ENCODE peak calls at places on chromosome 11, in four cellular contexts. M, W, H and C are unnamed samples.
A peak's percentile ranks its signal among the peaks of the same experiment; 100 is the strongest.

GRCh38 chr11:68002943-68003845 is 703 bp downstream of the UNC93B1 start:
- DNase-seq in M (peak; percentile 58), W (peak; percentile 68), H (peak; percentile 74), C (peak; percentile 47)

GRCh38 chr11:126214446-126215240 is 3.1 kb downstream of the FAM118B start:
- DNase-seq in M (peak; percentile 47), W (no peak), H (no peak), C (no peak)

GRCh38 chr11:6319879-6320410 is 356 bp downstream of the CAVIN3 start:
- DNase-seq in M (peak; percentile 88), W (no peak), H (peak; percentile 92), C (peak; percentile 88)

GRCh38 chr11:118921929-118922744 is 3.6 kb downstream of the BCL9L start:
- DNase-seq in M (peak; percentile 91), W (no peak), H (peak; percentile 90), C (peak; percentile 79)

GRCh38 chr11:70572974-70573260 is 174.6 kb downstream of the CTTN start:
- DNase-seq in M (no peak), W (no peak), H (peak; percentile 27), C (no peak)

GRCh38 chr11:66327171-66328035 is 8.8 kb downstream of the RIN1 start:
- DNase-seq in M (peak; percentile 56), W (no peak), H (no peak), C (peak; percentile 45)

GRCh38 chr11:73538381-73538872 is 59.5 kb downstream of the FAM168A start:
- DNase-seq in M (no peak), W (peak; percentile 24), H (no peak), C (no peak)

GRCh38 chr11:69217276-69218105 is 61.8 kb downstream of the SMIM38 start:
- DNase-seq in M (no peak), W (no peak), H (no peak), C (no peak)

GRCh38 chr11:77174559-77174958 is 46.5 kb downstream of the MYO7A start:
- DNase-seq in M (no peak), W (no peak), H (no peak), C (no peak)

GRCh38 chr11:115276799-115277198 is 227.4 kb downstream of the CADM1 start:
- DNase-seq in M (no peak), W (no peak), H (no peak), C (no peak)

GRCh38 chr11:63907063-63907462 is 9.9 kb downstream of the RCOR2 start:
- DNase-seq in M (no peak), W (no peak), H (no peak), C (no peak)
- TF ChIP-seq CTCF in M (no peak), W (no peak), H (no peak), C (no peak)

DNA sequence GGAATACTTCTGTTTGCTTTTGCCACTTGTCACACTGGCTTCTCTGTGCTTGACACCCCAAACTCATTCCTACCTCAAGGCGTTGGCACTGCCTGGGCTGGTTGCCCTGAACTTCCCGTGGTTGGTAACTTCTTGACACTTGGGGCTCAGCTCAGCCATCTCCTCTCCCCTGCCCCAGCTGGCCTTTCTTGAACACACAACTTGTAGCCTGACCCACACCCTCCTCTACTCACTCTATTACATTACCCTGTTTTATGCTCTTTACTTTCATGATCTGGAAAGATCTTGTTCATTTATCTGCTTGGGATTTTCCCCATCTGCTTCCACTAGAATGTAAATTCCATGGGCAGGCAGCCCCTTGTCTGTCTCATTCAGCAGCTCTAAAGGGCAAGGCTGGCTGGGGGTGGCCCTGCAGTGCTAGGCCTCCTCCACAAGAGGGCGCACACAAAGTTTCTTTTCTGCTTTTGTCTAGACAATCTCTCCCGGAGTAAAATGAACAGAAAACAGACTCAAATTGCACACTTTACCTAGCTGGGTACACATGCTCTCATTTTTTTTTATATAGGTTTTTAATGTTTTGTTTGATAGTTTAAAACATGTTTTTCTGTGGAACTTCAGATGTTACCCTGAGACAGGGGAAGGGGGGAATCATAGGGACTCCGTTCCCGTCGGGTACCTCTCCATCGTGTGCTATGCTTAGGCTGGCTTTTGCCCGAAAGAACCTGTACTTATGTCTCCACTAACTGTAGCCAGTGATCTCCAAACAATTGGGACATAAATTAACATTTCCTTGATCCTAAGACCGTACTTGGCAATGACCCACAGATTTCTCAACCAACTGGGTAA is 16.4 kb upstream of the MRGPRX2 start:
- DNase-seq in M (peak; percentile 69), W (peak; percentile 48), H (no peak), C (peak; percentile 58)
- TF ChIP-seq CTCF in M (peak; percentile 89), W (peak; percentile 99), H (peak; percentile 96), C (peak; percentile 98)

GRCh38 chr11:39374963-39375698 is 2084.3 kb downstream of the LRRC4C start:
- DNase-seq in M (peak; percentile 58), W (peak; percentile 22), H (no peak), C (peak; percentile 23)
- TF ChIP-seq CTCF in M (peak; percentile 74), W (peak; percentile 85), H (peak; percentile 87), C (peak; percentile 43)

GRCh38 chr11:44634401-44635281 is 69.2 kb downstream of the CD82 start:
- DNase-seq in M (peak; percentile 92), W (peak; percentile 24), H (peak; percentile 91), C (peak; percentile 66)

GRCh38 chr11:44633641-44634040 is 68.2 kb downstream of the CD82 start:
- DNase-seq in M (peak; percentile 7), W (peak; percentile 11), H (no peak), C (no peak)

GRCh38 chr11:44630511-44631210 is 65.2 kb downstream of the CD82 start:
- DNase-seq in M (peak; percentile 2), W (no peak), H (no peak), C (no peak)

GRCh38 chr11:44631831-44632230 is 66.4 kb downstream of the CD82 start:
- DNase-seq in M (no peak), W (no peak), H (no peak), C (no peak)

DNA sequence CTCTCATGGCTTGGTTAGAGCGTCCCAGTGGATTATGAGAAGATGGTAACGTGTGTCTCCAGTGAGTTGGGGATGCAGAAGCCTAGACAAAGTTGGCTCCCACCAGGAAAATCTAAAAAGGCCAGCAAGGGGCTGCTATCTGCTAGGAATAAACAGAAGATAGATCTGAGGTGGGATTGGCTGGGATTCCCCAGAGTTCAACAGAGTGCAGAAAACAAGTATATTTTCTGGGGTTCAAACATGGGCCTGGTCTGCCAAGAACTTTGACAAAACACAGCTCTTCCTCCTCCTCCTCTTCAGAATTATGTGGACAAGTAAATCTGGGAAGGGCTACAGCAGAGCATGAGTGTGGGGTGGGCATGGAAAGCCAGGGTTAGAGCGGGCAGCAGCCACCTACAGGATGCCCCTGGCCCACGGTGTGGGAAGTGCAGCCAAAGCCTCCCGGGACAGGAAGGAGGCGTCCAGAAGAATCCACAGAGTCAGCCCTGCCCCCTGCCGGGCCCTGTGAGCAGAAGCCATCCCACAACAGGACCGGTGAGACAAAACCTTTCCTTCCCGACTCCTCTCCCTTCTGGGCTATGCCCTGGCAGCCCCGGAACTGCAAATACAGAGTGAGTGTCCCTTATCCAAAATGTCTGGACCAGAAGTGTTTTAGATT is 67.1 kb downstream of the CD82 start:
- DNase-seq in M (peak; percentile 52), W (peak; percentile 17), H (no peak), C (peak; percentile 47)
- TF ChIP-seq CTCF in M (peak; percentile 32), W (peak; percentile 36), H (no peak), C (peak; percentile 52)

GRCh38 chr11:75269896-75270295 is 29.3 kb downstream of the TPBGL start:
- DNase-seq in M (no peak), W (no peak), H (peak; percentile 19), C (no peak)

GRCh38 chr11:75269367-75269660 is 28.7 kb downstream of the TPBGL start:
- DNase-seq in M (no peak), W (no peak), H (no peak), C (no peak)

GRCh38 chr11:75272391-75272790 is 31.8 kb downstream of the TPBGL start:
- DNase-seq in M (no peak), W (no peak), H (peak; percentile 19), C (no peak)

GRCh38 chr11:75271730-75272129 is 31.2 kb downstream of the TPBGL start:
- DNase-seq in M (no peak), W (no peak), H (peak; percentile 23), C (no peak)

DNA sequence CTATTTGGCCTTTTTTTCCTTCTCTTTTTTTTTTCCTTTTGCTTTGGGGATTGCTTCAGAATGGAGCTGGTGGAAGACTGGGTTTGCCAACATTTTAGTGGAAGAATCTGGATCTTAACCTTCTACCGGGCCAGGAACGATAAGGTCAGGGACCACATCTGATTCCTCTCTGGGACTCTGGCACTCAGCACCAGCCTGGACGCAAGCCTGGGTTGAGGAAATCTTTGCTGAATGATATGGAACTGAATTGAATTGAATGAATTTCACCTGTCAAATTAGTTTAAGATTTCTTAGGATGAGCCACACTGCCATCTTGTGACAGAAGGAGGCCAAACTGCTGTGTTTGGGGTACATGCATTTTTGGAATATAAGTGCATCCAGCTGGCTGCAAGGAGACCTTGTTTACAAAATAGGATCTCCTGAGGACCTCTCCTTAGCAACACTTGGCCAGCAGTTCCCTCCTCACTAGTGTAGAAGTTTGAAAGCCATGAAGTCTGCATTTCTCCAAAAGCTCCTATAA is 30.4 kb downstream of the TPBGL start:
- DNase-seq in M (no peak), W (peak; percentile 51), H (peak; percentile 9), C (peak; percentile 26)
- TF ChIP-seq CTCF in M (peak; percentile 34), W (peak; percentile 82), H (peak; percentile 61), C (peak; percentile 52)

GRCh38 chr11:27603376-27603775 is 96.8 kb upstream of the LIN7C start:
- DNase-seq in M (no peak), W (no peak), H (no peak), C (no peak)

GRCh38 chr11:27600656-27601055 is 94.1 kb upstream of the LIN7C start:
- DNase-seq in M (no peak), W (peak; percentile 36), H (no peak), C (no peak)

GRCh38 chr11:27596802-27597201 is 90.2 kb upstream of the LIN7C start:
- DNase-seq in M (no peak), W (no peak), H (no peak), C (no peak)

GRCh38 chr11:27596388-27596787 is 89.8 kb upstream of the LIN7C start:
- DNase-seq in M (no peak), W (no peak), H (no peak), C (no peak)

DNA sequence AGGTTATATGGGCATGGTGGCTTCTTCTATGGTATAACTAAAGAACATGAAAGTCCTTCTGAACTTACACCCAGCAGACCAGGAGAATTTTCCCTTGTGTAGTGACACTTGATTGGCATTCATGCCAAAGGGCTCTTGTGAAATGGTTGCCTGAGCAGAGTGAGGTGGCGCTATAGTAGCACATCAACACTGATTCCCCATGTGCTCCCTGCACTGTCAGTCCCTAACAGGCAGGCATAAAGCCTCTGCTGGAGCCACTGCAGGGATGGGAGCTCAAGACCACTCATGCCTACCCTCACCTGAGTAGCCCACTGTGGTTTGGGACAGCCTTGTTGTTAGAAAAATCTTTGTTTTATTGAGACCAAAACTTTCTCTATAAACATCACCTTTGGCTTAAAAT is 92.6 kb upstream of the LIN7C start:
- DNase-seq in M (no peak), W (peak; percentile 55), H (no peak), C (peak; percentile 11)
- TF ChIP-seq CTCF in M (no peak), W (peak; percentile 62), H (no peak), C (no peak)

GRCh38 chr11:123696183-123696582 is 41.8 kb upstream of the SCN3B start:
- DNase-seq in M (no peak), W (no peak), H (no peak), C (peak; percentile 28)
- TF ChIP-seq CTCF in M (no peak), W (no peak), H (no peak), C (no peak)